ENCODE peak calls at places on chromosomes 6 and 20, in four cellular contexts. S, I, P and C are unnamed samples.

GRCh38 chr6:14211596-14211961 is 94.0 kb downstream of the CD83 start:
- DNase-seq in S (peak), I (peak), P (peak), C (no peak)

GRCh38 chr20:7406671-7407070 is 533.6 kb downstream of the HAO1 start:
- DNase-seq in S (no peak), I (no peak), P (no peak), C (no peak)

GRCh38 chr6:106692112-106692822 is 62.9 kb downstream of the QRSL1 start:
- DNase-seq in S (peak), I (peak), P (peak), C (no peak)

GRCh38 chr20:49675368-49676151 is 38.1 kb downstream of the B4GALT5 start:
- DNase-seq in S (no peak), I (no peak), P (no peak), C (no peak)

GRCh38 chr6:9405825-9406224 is 970.5 kb upstream of the SLC35B3 start:
- DNase-seq in S (no peak), I (no peak), P (no peak), C (no peak)

GRCh38 chr6:1896897-1897296 is 287.2 kb downstream of the FOXC1 start:
- DNase-seq in S (no peak), I (no peak), P (no peak), C (no peak)

GRCh38 chr6:1786455-1787108 is 176.9 kb downstream of the FOXC1 start:
- DNase-seq in S (no peak), I (no peak), P (no peak), C (no peak)

GRCh38 chr20:36569847-36570429 is 3.5 kb upstream of the TGIF2 start:
- DNase-seq in S (no peak), I (no peak), P (no peak), C (no peak)

GRCh38 chr6:11595903-11596302 is 58.4 kb downstream of the TMEM170B start:
- DNase-seq in S (no peak), I (no peak), P (no peak), C (no peak)

GRCh38 chr6:166569206-166569605 is 17.3 kb downstream of the RAMACL start:
- DNase-seq in S (no peak), I (no peak), P (no peak), C (no peak)

GRCh38 chr20:18524646-18525045 is 16.9 kb downstream of the SEC23B start:
- DNase-seq in S (no peak), I (no peak), P (no peak), C (no peak)

GRCh38 chr20:3374296-3374695 is 33.2 kb downstream of the DNAAF9 start:
- DNase-seq in S (no peak), I (no peak), P (no peak), C (no peak)

GRCh38 chr20:35443003-35443402 is 5.0 kb upstream of the GDF5 start:
- DNase-seq in S (no peak), I (no peak), P (no peak), C (no peak)

GRCh38 chr6:110625883-110626282 is 149.5 kb upstream of the SLC22A16 start:
- DNase-seq in S (no peak), I (no peak), P (no peak), C (no peak)

DNA sequence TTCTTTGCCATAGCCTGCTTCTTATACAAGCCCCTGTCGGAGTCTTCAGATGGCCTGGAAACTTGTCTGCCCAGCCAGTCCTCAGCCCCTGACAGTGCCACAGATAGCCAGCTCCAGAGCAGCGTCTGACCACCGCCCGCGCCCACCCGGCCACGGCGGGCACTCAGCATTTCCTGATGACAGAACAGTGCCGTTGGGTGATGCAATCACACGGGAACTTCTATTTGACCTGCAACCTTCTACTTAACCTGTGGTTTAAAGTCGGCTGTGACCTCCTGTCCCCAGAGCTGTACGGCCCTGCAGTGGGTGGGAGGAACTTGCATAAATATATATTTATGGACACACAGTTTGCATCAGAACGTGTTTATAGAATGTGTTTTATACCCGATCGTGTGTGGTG is 29.5 kb downstream of the SLCO4A1 start:
- DNase-seq in S (no peak), I (no peak), P (no peak), C (no peak)
- TF ChIP-seq POLR2AphosphoS5 in S (no peak), I (no peak), P (no peak), C (no peak)

GRCh38 chr6:151241853-151242252 is 2.1 kb downstream of the AKAP12 start:
- DNase-seq in S (no peak), I (no peak), P (no peak), C (no peak)

GRCh38 chr6:151242420-151242841 is 2.7 kb downstream of the AKAP12 start:
- DNase-seq in S (no peak), I (no peak), P (no peak), C (no peak)

GRCh38 chr6:151239603-151240035 is at the start of gene AKAP12:
- DNase-seq in S (no peak), I (no peak), P (peak), C (no peak)

GRCh38 chr6:151240861-151241642 is 1.3 kb downstream of the AKAP12 start:
- DNase-seq in S (peak), I (peak), P (no peak), C (no peak)

GRCh38 chr6:151240036-151240685 is 394 bp downstream of the AKAP12 start:
- DNase-seq in S (peak), I (peak), P (peak), C (no peak)
- TF ChIP-seq POLR2A in S (no peak), I (peak), P (peak), C (peak)

DNA sequence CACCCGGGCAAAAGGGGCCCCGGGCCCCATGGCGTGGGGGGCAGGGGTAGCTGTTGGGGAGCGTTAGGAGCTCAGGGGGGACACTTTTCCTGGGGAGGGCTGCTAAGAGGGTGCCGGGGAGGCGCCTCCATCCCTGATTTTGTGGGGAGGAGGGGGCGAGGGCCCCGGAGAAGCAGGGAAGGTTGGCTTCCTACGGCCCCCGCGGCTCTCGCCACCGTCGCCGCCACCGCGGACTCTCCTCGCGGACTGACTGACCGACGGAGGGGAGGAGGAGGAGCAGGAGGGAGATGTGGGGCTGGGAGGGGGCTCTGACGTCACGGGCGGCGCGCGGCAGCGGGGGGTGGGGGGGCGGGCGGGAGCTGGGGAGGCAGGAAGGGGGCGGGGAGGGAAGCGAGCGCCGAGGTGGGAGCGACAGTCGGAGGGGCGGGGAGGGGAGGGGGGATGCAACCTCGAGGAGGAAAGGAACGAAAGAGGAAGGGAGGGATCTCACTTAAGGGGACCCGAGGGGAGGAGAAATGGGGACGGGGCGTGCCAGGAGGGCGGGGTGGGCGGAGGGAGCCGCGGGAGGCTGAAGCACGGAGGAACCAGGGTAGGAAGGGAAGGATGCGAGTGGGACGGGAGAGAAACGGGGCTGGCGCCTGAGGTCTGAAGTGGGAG is 5.1 kb downstream of the GABBR1 start:
- DNase-seq in S (peak), I (peak), P (peak), C (no peak)
- TF ChIP-seq POLR2AphosphoS5 in S (peak), I (peak), P (peak), C (peak)

DNA sequence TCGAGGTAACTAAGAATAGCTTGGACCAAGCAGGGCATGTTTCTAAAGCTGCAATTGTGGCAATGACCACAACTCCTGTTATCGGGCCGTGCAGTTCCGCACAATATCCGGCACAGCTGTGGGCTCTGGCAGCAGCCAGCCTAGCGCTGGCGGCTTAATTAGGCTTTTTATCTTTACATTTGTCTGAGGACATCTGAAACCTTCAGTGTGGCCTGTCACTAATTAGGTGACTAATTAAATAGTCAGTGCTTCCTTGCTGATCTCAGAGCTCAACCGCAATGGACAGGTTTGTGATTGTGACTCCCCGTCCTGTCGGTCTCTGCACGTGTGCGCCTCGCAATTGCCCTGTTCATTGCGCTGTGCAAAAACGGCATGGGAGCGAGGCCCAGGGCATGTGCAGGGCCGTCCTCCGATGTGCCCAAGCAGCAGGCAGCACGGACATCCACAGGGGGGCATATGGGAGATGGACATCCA is 134.8 kb upstream of the INSM1 start:
- DNase-seq in S (no peak), I (no peak), P (no peak), C (no peak)
- TF ChIP-seq POLR2A in S (no peak), I (no peak), P (no peak), C (no peak)

DNA sequence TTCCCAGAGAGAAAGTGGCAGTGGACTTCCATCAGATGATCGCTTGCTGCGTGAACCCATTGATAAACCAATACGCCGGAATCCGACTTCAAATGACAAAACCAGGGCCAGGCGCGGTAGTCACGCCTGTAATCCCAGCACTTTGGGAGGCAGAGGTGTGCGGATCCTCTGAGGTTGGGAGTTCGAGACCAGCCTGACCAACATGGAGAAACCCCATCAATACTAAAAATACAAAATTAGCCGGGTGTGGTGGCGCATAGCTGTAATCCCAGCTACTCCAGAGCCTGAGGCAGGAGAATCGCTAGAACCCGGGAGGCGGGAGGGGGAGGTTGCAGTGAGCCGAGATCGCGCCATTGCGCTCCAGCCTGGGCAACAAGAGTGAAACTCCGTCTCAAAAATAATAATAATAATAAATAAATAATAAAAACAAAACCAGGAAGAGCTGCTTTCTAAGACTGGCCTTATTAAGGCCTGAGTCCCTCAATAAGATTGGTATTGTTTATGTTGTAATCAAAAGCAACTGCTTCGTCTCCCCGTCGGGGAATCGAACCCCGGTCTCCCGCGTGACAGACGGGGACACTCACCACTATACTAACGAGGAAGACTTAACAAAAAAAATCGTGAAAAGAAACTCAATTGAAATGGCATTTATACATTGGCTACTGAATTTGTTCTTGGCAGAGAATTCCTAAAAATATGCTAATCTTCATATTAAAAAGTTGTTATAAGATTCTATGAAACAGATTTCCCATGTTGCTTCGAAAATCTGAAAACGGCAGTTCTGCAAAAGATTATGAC is 110.2 kb upstream of the ZNF184 start:
- DNase-seq in S (no peak), I (no peak), P (no peak), C (no peak)
- TF ChIP-seq POLR2AphosphoS5 in S (no peak), I (no peak), P (no peak), C (no peak)